ENCODE peak calls at places on chromosomes 7 and 10, in seven cellular contexts. V is left lung; Y is CD8-positive, alpha-beta T cell; O is heart right ventricle; K is SK-N-SH; P is stomach; A is effector memory CD4-positive, alpha-beta T cell. E is an unnamed sample. For H3K4me1, the result is how much of the 10 kb centered on the place peaks cover.

GRCh38 chr7:11373546-11374142 is 400.0 kb downstream of the PHF14 start:
- DNase-seq in V (no peak), Y (no peak), O (no peak), K (peak), P (no peak), A (no peak), E (peak)

GRCh38 chr7:93558705-93559614 is 15.6 kb downstream of the CALCR start:
- DNase-seq in V (peak), Y (no peak), O (no peak), K (no peak), P (no peak), A (no peak), E (no peak)

GRCh38 chr10:127619550-127619949 is 70.4 kb downstream of the NPS start:
- DNase-seq in V (no peak), Y (no peak), O (no peak), K (no peak), P (no peak), A (no peak), E (peak)

GRCh38 chr10:15436696-15437095 is 65.6 kb upstream of the FAM171A1 start:
- DNase-seq in V (no peak), Y (no peak), O (no peak), K (no peak), P (no peak), A (no peak), E (no peak)

GRCh38 chr7:122315507-122316466 is 11.2 kb upstream of the FEZF1 start:
- DNase-seq in V (no peak), Y (no peak), O (no peak), K (no peak), P (no peak), A (no peak), E (no peak)

GRCh38 chr10:641149-642010 is 48.1 kb downstream of the DIP2C start:
- DNase-seq in V (no peak), Y (no peak), O (no peak), K (no peak), P (no peak), A (no peak), E (no peak)

GRCh38 chr7:127546313-127546712 is 39.1 kb downstream of the GCC1 start:
- DNase-seq in V (no peak), Y (no peak), O (no peak), K (no peak), P (no peak), A (no peak), E (no peak)

GRCh38 chr10:20115929-20116328 is 299.7 kb downstream of the PLXDC2 start:
- DNase-seq in V (no peak), Y (no peak), O (no peak), K (no peak), P (no peak), A (no peak), E (no peak)

GRCh38 chr7:159031135-159031701 is 113.4 kb downstream of the VIPR2 start:
- DNase-seq in V (no peak), Y (no peak), O (peak), K (no peak), P (peak), A (no peak), E (no peak)

GRCh38 chr10:122165492-122165832 is 105.6 kb upstream of the BTBD16 start:
- DNase-seq in V (no peak), Y (no peak), O (no peak), K (no peak), P (no peak), A (no peak), E (no peak)

GRCh38 chr10:80163741-80164341 is 31.3 kb downstream of the PLAC9 start:
- DNase-seq in V (no peak), Y (no peak), O (no peak), K (no peak), P (peak), A (no peak), E (no peak)

GRCh38 chr7:25215694-25216335 is 12.5 kb downstream of the NPVF start:
- DNase-seq in V (no peak), Y (no peak), O (no peak), K (no peak), P (no peak), A (no peak), E (no peak)

GRCh38 chr10:61404771-61405170 is 48.4 kb downstream of the TMEM26 start:
- DNase-seq in V (no peak), Y (no peak), O (no peak), K (no peak), P (no peak), A (no peak), E (no peak)

GRCh38 chr7:106598663-106599342 is 62.2 kb downstream of the CCDC71L start:
- DNase-seq in V (peak), Y (peak), O (peak), K (peak), P (peak), A (peak), E (peak)

GRCh38 chr10:116708386-116708785 is 34.0 kb downstream of the HSPA12A start:
- DNase-seq in V (no peak), Y (no peak), O (no peak), K (no peak), P (no peak), A (no peak), E (no peak)

DNA sequence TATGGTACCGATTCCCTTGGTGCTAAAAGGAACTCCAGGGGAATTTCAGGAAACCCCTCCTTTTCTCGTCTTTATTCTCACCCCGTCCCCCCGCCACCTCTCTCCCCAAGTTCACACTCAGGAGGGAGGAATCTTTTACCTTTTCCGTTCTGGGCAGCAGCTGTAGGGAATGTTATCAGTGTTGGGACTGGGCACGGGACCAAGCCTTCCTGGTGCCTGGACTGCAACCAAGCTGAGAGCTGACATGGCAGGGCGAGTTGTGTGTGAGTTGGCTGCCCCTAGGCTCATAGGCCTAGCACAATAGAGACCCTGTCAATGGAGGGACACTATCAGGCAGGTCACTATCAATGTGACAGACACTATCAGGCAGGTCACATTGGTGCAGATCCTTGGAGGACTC is 121.4 kb downstream of the TCF7L2 start:
- DNase-seq in V (no peak), Y (no peak), O (peak), K (peak), P (peak), A (no peak), E (no peak)
- H3K4me1 ChIP-seq in V (under half), Y (under half), O (half or more), K (under half), P (under half), A (under half), E (under half)

DNA sequence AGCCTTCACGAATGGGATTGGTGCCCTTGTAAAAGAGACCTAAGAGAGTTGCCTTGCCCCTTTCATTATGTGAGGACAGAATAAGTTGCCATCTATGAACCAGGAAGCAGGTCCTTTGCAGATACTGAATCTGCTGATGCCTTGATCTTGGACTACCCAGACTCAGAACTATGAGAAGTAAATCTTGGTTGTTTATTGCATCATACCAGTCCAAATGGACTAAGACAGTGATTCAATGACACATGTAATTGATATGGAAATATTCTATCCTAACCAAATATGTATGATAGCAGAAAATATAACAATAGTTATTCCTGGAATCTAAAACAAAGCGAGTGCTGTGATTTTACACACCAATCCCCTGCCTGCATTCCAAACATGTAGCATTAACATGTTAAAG is 17.0 kb upstream of the LYZL1 start:
- DNase-seq in V (no peak), Y (no peak), O (no peak), K (no peak), P (no peak), A (no peak), E (no peak)
- H3K27ac ChIP-seq in V (no peak), Y (no peak), O (no peak), K (no peak), P (no peak), A (no peak), E (no peak)

GRCh38 chr10:7102557-7103349 is 308.1 kb downstream of the SFMBT2 start:
- DNase-seq in V (no peak), Y (no peak), O (no peak), K (no peak), P (no peak), A (no peak), E (no peak)
- H3K4me3 ChIP-seq in V (no peak), Y (no peak), O (no peak), K (no peak), P (no peak), A (no peak), E (no peak)

DNA sequence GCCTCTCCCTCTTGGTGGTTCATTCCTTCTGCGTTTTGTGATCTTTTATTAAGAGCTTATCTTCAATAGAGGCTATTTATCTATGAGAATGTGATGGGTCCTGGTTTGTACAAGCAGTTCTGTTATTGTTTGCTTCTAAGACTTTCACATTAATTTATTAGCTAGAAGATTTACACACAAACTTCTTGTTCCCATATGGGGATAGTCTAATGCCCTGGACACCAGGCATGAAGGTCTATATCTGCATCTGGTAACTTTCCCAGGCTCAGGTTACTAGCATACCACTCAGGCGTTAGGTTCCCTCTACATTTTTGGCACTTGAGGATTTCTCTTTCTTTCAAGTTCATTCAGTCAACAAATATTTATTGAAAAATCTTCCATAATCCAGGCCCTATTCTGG is 7.7 kb downstream of the XPNPEP1 start:
- DNase-seq in V (no peak), Y (no peak), O (no peak), K (no peak), P (no peak), A (no peak), E (no peak)
- H3K4me1 ChIP-seq in V (under half), Y (under half), O (under half), K (under half), P (under half), A (under half), E (under half)

DNA sequence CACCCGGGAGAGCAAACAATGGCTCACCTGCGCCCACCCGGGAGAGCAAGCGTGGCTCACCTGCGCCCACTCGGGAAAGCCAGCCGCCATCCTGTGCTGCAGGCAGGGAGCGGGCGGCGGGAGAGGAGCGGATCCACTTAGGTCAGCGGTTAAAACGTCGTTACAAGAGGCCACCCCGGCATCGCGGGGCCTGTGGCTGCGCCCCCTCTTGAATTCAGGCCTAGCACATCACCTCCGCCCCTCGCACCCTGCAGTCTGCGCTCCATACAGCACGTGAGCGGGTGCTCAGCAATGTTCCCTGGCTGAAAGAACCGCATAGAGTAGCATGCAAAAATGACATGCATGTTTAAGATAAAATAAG is 521 bp upstream of the FIGNL1 start:
- DNase-seq in V (no peak), Y (peak), O (peak), K (peak), P (no peak), A (peak), E (peak)
- H3K27ac ChIP-seq in V (peak), Y (peak), O (no peak), K (peak), P (peak), A (peak), E (peak)

GRCh38 chr10:75395955-75396860 is 5.4 kb downstream of the ZNF503 start:
- DNase-seq in V (no peak), Y (no peak), O (peak), K (no peak), P (no peak), A (no peak), E (no peak)

GRCh38 chr10:75398630-75399460 is 2.7 kb downstream of the ZNF503 start:
- DNase-seq in V (no peak), Y (no peak), O (peak), K (no peak), P (peak), A (no peak), E (no peak)

GRCh38 chr10:75396861-75397570 is 4.5 kb downstream of the ZNF503 start:
- DNase-seq in V (no peak), Y (no peak), O (peak), K (no peak), P (peak), A (no peak), E (no peak)

GRCh38 chr10:75398238-75398629 is 3.3 kb downstream of the ZNF503 start:
- DNase-seq in V (no peak), Y (no peak), O (no peak), K (no peak), P (no peak), A (no peak), E (no peak)

GRCh38 chr10:75397571-75397921 is 4.0 kb downstream of the ZNF503 start:
- DNase-seq in V (no peak), Y (no peak), O (no peak), K (no peak), P (no peak), A (no peak), E (no peak)
- H3K4me3 ChIP-seq in V (peak), Y (no peak), O (peak), K (no peak), P (peak), A (no peak), E (no peak)

DNA sequence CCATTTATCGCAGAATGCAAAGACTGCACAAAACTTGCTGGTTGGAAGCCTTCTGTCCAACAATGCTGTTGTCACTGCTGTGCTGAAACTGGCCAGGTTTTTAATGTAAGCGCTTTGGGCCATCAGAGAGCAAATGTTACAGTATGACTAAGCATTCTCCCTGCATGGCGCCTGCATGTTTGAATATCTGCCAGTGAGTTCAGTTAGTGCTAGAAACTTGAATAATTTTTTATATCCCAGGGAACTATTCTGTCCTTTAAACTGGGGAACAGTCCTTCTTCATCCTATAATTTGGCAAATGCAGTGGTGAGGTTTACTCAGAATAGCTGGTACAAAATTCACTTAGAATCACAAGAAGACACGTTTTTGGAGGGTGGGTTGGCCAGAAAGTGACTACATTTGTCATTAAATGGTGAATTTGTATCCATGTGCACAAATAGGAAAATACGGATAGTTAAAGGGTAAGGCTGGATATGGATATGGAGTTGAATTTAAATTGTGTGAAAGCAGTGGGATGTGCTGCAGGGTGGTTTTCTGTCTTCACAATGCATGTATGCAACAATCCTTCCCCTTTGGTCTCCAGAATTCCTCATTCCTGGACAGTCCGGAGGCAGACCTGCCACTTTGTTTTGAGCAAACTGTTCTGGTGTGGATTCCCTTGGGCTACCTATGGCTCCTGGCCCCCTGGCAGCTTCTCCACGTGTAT is 1.7 kb downstream of the ABCC2 start:
- DNase-seq in V (no peak), Y (no peak), O (no peak), K (no peak), P (no peak), A (no peak), E (no peak)
- H3K4me1 ChIP-seq in V (under half), Y (under half), O (under half), K (under half), P (under half), A (under half), E (under half)

GRCh38 chr10:114655671-114656070 is 2.4 kb downstream of the ABLIM1 start:
- DNase-seq in V (no peak), Y (no peak), O (no peak), K (no peak), P (no peak), A (no peak), E (no peak)
- H3K27ac ChIP-seq in V (no peak), Y (no peak), O (peak), K (no peak), P (no peak), A (no peak), E (no peak)

GRCh38 chr10:29512460-29512974 is 122.3 kb downstream of the SVIL start:
- DNase-seq in V (no peak), Y (no peak), O (no peak), K (no peak), P (no peak), A (no peak), E (no peak)

GRCh38 chr10:29517352-29517923 is 117.3 kb downstream of the SVIL start:
- DNase-seq in V (no peak), Y (no peak), O (no peak), K (peak), P (no peak), A (no peak), E (peak)

GRCh38 chr10:29519670-29520069 is 115.1 kb downstream of the SVIL start:
- DNase-seq in V (no peak), Y (no peak), O (no peak), K (no peak), P (no peak), A (no peak), E (no peak)

DNA sequence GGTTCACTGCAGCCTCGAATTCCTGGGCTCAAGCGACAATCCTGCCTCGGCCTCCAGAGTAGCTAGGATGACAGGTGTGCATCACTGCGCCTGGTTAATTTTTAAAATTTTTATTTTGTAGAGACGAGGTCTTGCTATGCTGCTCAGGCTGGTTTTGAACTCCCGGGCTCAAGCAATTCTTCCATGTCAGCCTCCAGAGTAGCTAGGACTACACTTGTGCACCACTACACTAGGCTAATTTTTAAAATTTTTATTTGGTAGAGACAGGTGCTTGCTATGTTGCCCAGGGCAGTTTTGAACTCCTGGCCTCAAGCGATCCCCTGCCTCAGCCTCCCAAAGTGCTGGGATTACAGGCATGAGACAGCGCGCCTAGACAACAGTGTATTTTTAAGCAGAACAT is 120.5 kb downstream of the SVIL start:
- DNase-seq in V (no peak), Y (no peak), O (no peak), K (no peak), P (no peak), A (no peak), E (no peak)
- H3K4me3 ChIP-seq in V (no peak), Y (no peak), O (no peak), K (no peak), P (no peak), A (no peak), E (no peak)

DNA sequence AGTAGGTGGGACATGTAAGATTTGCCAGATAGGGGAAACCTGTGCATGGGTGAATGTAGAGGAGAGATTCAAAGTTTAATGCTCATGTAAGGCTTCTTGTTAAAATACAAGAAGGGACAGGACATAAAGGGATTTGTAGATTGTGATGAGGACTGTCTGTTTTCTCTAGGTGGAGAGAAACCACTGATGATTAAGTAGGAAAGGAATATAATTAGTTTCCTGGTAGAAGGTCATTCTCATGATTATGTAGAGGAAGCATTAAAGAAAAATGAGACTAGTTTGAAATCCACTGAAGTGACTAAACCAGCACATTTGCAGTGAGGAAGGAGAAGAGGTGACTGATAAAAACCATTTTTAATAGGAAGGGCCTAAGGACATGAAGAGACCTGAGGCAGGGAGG is 19.6 kb upstream of the MACC1 start:
- DNase-seq in V (no peak), Y (no peak), O (no peak), K (no peak), P (no peak), A (no peak), E (no peak)
- H3K4me1 ChIP-seq in V (under half), Y (under half), O (under half), K (under half), P (under half), A (under half), E (under half)